ENCODE peak calls at places on chromosomes 12 and 14, in seven cellular contexts. F is GM23338, V is A549, K is HCT116, O is K562, X is Panc1, A is SK-N-SH. B is an unnamed sample.

GRCh38 chr12:65055874-65056273 is 65.2 kb downstream of the WIF1 start:
- DNase-seq in O (no peak), X (no peak), F (peak), K (no peak), A (no peak), V (no peak), B (no peak)

GRCh38 chr12:8675471-8676083 is 13.0 kb upstream of the MFAP5 start:
- DNase-seq in F (no peak), A (no peak), K (no peak), V (no peak), X (no peak), O (no peak), B (no peak)

GRCh38 chr14:83520837-83521236 is 1987.2 kb upstream of the SEL1L start:
- DNase-seq in F (no peak), K (no peak), X (no peak), O (no peak), V (no peak), A (peak), B (no peak)

GRCh38 chr14:84029720-84030119 is 1500.2 kb upstream of the FLRT2 start:
- DNase-seq in O (no peak), F (no peak), V (no peak), X (no peak), K (no peak), A (no peak), B (no peak)

GRCh38 chr12:91852646-91853045 is 293.0 kb downstream of the BTG1 start:
- DNase-seq in X (no peak), A (no peak), K (no peak), V (no peak), F (no peak), O (no peak), B (no peak)

GRCh38 chr14:54844479-54844878 is 58.1 kb downstream of the GCH1 start:
- DNase-seq in V (no peak), O (peak), K (no peak), A (no peak), F (no peak), X (no peak), B (no peak)

GRCh38 chr14:102591372-102591943 is 991 bp upstream of the RCOR1 start:
- DNase-seq in V (no peak), O (peak), K (no peak), F (peak), X (no peak), A (peak), B (no peak)

GRCh38 chr14:96184737-96185136 is 19.9 kb upstream of the BDKRB2 start:
- DNase-seq in V (no peak), F (no peak), A (no peak), K (no peak), O (no peak), X (no peak), B (no peak)

GRCh38 chr14:73909681-73910080 is 23.0 kb downstream of the ZNF410 start:
- DNase-seq in A (no peak), V (no peak), F (no peak), X (no peak), O (no peak), K (no peak), B (no peak)

GRCh38 chr14:21092147-21093011 is 6.1 kb downstream of the ZNF219 start:
- DNase-seq in X (peak), O (peak), A (peak), V (peak), K (peak), F (peak), B (peak)

GRCh38 chr14:29832042-29832441 is 95.6 kb downstream of the PRKD1 start:
- DNase-seq in X (no peak), V (no peak), F (no peak), O (no peak), K (no peak), A (no peak), B (no peak)

GRCh38 chr14:24172261-24172860 is 481 bp downstream of the REC8 start:
- DNase-seq in X (no peak), K (no peak), F (peak), A (peak), O (no peak), V (no peak), B (no peak)

GRCh38 chr12:120224304-120225199 is 23.6 kb upstream of the RPLP0 start:
- DNase-seq in K (no peak), A (peak), O (no peak), F (no peak), X (no peak), V (no peak), B (no peak)

GRCh38 chr12:63792333-63792732 is 12.6 kb downstream of the RXYLT1 start:
- DNase-seq in X (no peak), V (no peak), F (no peak), K (no peak), O (no peak), A (no peak), B (no peak)

GRCh38 chr12:107873223-107873622 is 98.7 kb downstream of the ASCL4 start:
- DNase-seq in A (no peak), K (no peak), X (no peak), O (no peak), F (peak), V (no peak), B (no peak)

GRCh38 chr14:99716850-99717681 is 33.0 kb downstream of the CYP46A1 start:
- DNase-seq in V (no peak), F (no peak), O (no peak), K (no peak), A (no peak), X (no peak), B (no peak)

GRCh38 chr12:24901975-24902461 is 46.9 kb downstream of the BCAT1 start:
- DNase-seq in A (no peak), K (no peak), O (no peak), X (no peak), F (peak), V (no peak), B (no peak)

GRCh38 chr12:72453550-72453949 is 181.4 kb downstream of the TRHDE start:
- DNase-seq in K (no peak), F (no peak), X (no peak), A (no peak), V (no peak), O (no peak), B (no peak)

GRCh38 chr14:64763801-64764511 is 59.7 kb downstream of the PLEKHG3 start:
- DNase-seq in X (no peak), F (peak), O (no peak), A (peak), V (no peak), K (no peak), B (peak)

GRCh38 chr14:99733551-99734405 is 49.7 kb downstream of the CYP46A1 start:
- DNase-seq in F (no peak), O (no peak), A (no peak), K (no peak), X (no peak), V (no peak), B (no peak)

GRCh38 chr14:92850492-92850891 is 56.4 kb downstream of the GOLGA5 start:
- DNase-seq in V (no peak), O (no peak), A (no peak), X (no peak), F (no peak), K (no peak), B (no peak)

GRCh38 chr12:54546511-54546910 is 2.9 kb upstream of the PDE1B start:
- DNase-seq in F (no peak), K (no peak), V (no peak), O (no peak), A (no peak), X (no peak), B (no peak)

GRCh38 chr12:121025442-121026226 is 9.3 kb upstream of the C12orf43 start:
- DNase-seq in K (no peak), F (no peak), V (no peak), A (no peak), O (no peak), X (no peak), B (no peak)

GRCh38 chr14:57962293-57962996 is 96.6 kb upstream of the SLC35F4 start:
- DNase-seq in V (no peak), F (peak), X (no peak), A (no peak), K (no peak), O (no peak), B (no peak)

GRCh38 chr14:35854696-35855270 is 28.6 kb downstream of the BRMS1L start:
- DNase-seq in V (no peak), A (no peak), K (no peak), F (no peak), O (no peak), X (no peak), B (no peak)

GRCh38 chr14:101557811-101558738 is 3.2 kb upstream of the DIO3 start:
- DNase-seq in O (peak), F (peak), X (no peak), V (no peak), K (no peak), A (peak), B (no peak)

GRCh38 chr12:43914923-43915468 is 79.1 kb downstream of the TMEM117 start:
- DNase-seq in K (no peak), F (peak), A (no peak), O (peak), V (no peak), X (no peak), B (no peak)

GRCh38 chr14:104186575-104186974 is 48.2 kb downstream of the KIF26A start:
- DNase-seq in A (no peak), O (no peak), V (no peak), X (no peak), K (no peak), F (no peak), B (no peak)

GRCh38 chr12:6751767-6752166 is 1.2 kb downstream of the MLF2 start:
- DNase-seq in X (no peak), A (no peak), K (no peak), V (no peak), F (no peak), O (no peak), B (no peak)

GRCh38 chr14:59595071-59595470 is 18.5 kb upstream of the CCDC175 start:
- DNase-seq in O (no peak), K (no peak), F (no peak), A (no peak), X (no peak), V (no peak), B (no peak)

GRCh38 chr12:65824314-65824563 is at the start of gene HMGA2:
- DNase-seq in A (no peak), V (no peak), K (peak), O (no peak), F (no peak), X (peak), B (no peak)

GRCh38 chr12:3624273-3624672 is 128.6 kb downstream of the CRACR2A start:
- DNase-seq in K (no peak), V (no peak), X (no peak), F (no peak), A (no peak), O (no peak), B (no peak)

GRCh38 chr14:89628521-89628920 is 211.5 kb upstream of the FOXN3 start:
- DNase-seq in F (no peak), X (no peak), K (no peak), O (no peak), V (no peak), A (no peak), B (no peak)

GRCh38 chr14:89625988-89626806 is 209.2 kb upstream of the FOXN3 start:
- DNase-seq in F (no peak), O (no peak), A (no peak), X (no peak), V (no peak), K (no peak), B (no peak)

GRCh38 chr14:89629383-89629782 is 212.3 kb upstream of the FOXN3 start:
- DNase-seq in X (no peak), K (no peak), A (no peak), F (peak), O (no peak), V (no peak), B (no peak)

GRCh38 chr14:89634037-89634436 is 217.0 kb upstream of the FOXN3 start:
- DNase-seq in A (no peak), V (no peak), F (no peak), K (no peak), O (no peak), X (no peak), B (no peak)

DNA sequence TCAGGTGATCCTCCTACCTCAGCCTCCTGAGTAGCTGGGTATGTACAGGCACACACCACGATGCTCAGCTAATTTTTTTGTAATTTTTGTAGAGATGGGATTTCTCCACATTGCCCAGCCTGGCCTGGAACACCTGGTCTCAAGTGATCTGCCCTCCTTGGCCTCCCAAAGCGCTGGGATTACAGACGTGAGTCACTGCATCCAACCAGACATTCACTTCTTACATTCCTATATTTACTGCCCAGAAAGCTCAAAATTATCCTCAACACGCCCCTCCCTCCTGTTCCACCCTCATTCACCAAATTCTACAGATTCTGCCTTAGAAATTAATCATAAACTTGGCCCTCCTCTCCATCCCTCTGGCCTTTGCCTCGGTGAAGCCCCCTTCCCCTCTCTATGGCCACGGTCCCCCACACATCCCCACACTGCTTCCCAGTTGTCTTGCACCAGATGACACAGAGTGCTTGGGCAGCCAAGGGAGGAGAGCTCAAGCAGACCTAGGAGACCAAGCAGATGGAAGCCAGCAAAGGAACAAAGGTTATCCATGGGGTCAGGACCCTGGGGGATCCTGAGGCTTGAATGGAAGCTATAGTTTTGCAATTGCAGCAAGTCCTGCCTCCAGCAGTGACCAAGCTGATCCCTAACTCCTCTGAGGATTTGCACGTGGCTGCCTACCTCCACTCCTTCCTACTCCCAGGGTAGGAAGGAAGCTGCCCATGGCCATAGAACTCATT is 213.2 kb upstream of the FOXN3 start:
- DNase-seq in V (no peak), X (no peak), F (no peak), K (no peak), O (no peak), A (no peak), B (no peak)
- TF ChIP-seq REST in V (no peak), X (no peak), F (no peak), K (no peak), O (no peak), A (no peak), B (no peak)

DNA sequence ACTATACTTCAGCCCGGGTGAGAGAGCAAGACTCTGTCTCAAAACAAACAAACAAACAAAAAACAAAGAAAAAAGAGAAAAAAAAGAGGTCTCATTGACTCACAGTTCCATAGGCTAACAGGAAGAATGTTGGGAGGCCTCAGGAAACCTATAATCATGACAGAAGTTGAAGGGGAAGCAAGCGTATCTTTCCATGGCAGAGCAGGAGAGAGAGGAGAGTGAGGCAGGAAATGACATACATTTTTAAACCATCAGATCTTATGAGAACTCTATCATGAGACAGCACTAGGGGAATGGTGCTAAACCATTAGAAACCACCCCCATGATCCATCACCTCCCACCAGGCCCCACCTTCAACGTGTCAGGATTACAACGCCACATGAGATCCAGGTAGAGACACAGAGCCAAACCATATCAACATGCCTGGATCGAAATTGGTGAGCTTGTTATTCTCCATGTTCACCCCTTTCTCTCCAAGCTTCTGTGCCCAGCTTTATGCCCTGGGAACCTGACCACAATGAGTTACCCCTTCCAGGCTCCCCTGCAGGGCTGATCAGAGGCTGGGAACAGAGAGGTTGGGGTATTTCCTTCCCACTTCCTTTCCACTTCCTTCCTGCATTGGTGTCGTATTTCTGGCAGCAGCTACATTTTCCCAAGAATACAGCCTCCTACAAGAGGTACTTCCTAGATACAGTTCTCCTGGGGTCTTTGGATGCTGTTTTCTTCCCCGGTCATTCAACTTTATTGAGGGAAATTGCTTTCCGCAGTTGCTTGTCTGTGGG is 219.3 kb upstream of the FLRT2 start:
- DNase-seq in X (no peak), A (no peak), F (no peak), V (no peak), K (no peak), O (no peak), B (no peak)
- TF ChIP-seq REST in X (no peak), A (no peak), F (no peak), V (no peak), K (no peak), O (no peak), B (no peak)

GRCh38 chr12:93526786-93527428 is 45.6 kb upstream of the SOCS2 start:
- DNase-seq in A (no peak), F (no peak), K (peak), X (no peak), V (peak), O (peak), B (no peak)
- TF ChIP-seq REST in A (no peak), F (no peak), K (no peak), X (no peak), V (no peak), O (no peak), B (no peak)

GRCh38 chr14:95098984-95099599 is 58.2 kb downstream of the DICER1 start:
- DNase-seq in A (peak), K (peak), O (peak), V (peak), F (peak), X (peak), B (peak)
- TF ChIP-seq REST in A (no peak), K (no peak), O (no peak), V (no peak), F (no peak), X (no peak), B (no peak)

DNA sequence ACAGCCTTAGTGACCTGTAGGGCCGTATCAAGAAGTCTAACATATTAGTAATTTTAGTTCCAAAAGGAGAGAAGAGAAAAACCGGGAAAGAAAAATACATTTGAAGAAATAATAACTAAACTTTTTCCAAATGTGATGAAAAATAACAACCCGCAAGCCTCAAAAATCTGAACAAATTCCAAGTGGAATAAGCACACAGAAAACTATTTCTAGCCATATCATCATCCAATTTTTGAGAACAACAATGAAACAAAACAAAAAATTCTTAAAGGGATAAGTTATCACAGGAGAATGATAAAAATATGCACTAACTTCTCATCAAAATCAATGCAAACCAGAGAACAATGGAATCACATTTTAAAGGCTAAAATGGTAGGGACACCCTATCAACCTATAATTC is 198.1 kb upstream of the PLXNC1 start:
- DNase-seq in V (no peak), F (no peak), A (no peak), X (no peak), K (no peak), O (no peak), B (no peak)
- TF ChIP-seq REST in V (no peak), F (no peak), A (no peak), X (no peak), K (no peak), O (no peak), B (no peak)

GRCh38 chr12:124548854-124549378 is 18.5 kb downstream of the NCOR2 start:
- DNase-seq in F (no peak), X (no peak), V (no peak), K (no peak), A (peak), O (no peak), B (no peak)
- TF ChIP-seq REST in F (no peak), X (no peak), V (no peak), K (no peak), A (no peak), O (no peak), B (no peak)

GRCh38 chr12:51825216-51825615 is 23.3 kb downstream of the FIGNL2 start:
- DNase-seq in F (no peak), A (no peak), X (no peak), V (no peak), K (no peak), O (no peak), B (no peak)

GRCh38 chr12:51822261-51822616 is 26.3 kb downstream of the FIGNL2 start:
- DNase-seq in K (no peak), V (no peak), O (no peak), F (no peak), X (no peak), A (no peak), B (no peak)

GRCh38 chr12:51821423-51822260 is 26.9 kb downstream of the FIGNL2 start:
- DNase-seq in A (no peak), F (peak), X (no peak), K (no peak), O (no peak), V (no peak), B (no peak)

GRCh38 chr12:51822956-51823355 is 25.6 kb downstream of the FIGNL2 start:
- DNase-seq in V (no peak), A (no peak), F (no peak), K (no peak), O (no peak), X (no peak), B (no peak)

GRCh38 chr12:51823875-51824565 is 24.5 kb downstream of the FIGNL2 start:
- DNase-seq in V (peak), F (peak), O (peak), K (peak), A (peak), X (no peak), B (no peak)
- TF ChIP-seq REST in V (no peak), F (no peak), O (no peak), K (no peak), A (no peak), X (no peak), B (no peak)

GRCh38 chr12:124921200-124922008 is 7.0 kb upstream of the UBC start:
- DNase-seq in A (peak), X (no peak), F (peak), K (no peak), O (peak), V (no peak), B (peak)
- TF ChIP-seq REST in A (peak), X (no peak), F (no peak), K (no peak), O (no peak), V (no peak), B (no peak)

GRCh38 chr12:70186436-70186835 is 56.8 kb upstream of the CNOT2 start:
- DNase-seq in A (no peak), K (no peak), V (no peak), F (no peak), X (no peak), O (no peak), B (no peak)
- TF ChIP-seq REST in A (no peak), K (no peak), V (no peak), F (no peak), X (no peak), O (no peak), B (no peak)

GRCh38 chr12:15982071-15982470 is 70.9 kb downstream of the DERA start:
- DNase-seq in F (no peak), X (no peak), K (no peak), O (no peak), A (no peak), V (no peak), B (no peak)

GRCh38 chr12:15982471-15982870 is 71.3 kb downstream of the DERA start:
- DNase-seq in K (no peak), A (peak), X (no peak), V (peak), O (no peak), F (peak), B (no peak)

GRCh38 chr12:15978431-15978950 is 67.4 kb downstream of the DERA start:
- DNase-seq in A (no peak), V (no peak), K (no peak), O (no peak), F (no peak), X (no peak), B (no peak)

GRCh38 chr12:15977999-15978398 is 66.9 kb downstream of the DERA start:
- DNase-seq in X (no peak), F (no peak), K (no peak), A (no peak), O (no peak), V (no peak), B (no peak)

GRCh38 chr12:15979096-15980091 is 68.3 kb downstream of the DERA start:
- DNase-seq in V (peak), O (peak), A (peak), F (peak), X (no peak), K (no peak), B (no peak)
- TF ChIP-seq REST in V (no peak), O (no peak), A (no peak), F (no peak), X (no peak), K (no peak), B (no peak)

B was measured in HL-60.